ENCODE peak calls at places on chromosomes 2 and 18, in ten cellular contexts. O is A549, N is gastrocnemius medialis, B is H1, E is breast epithelium, W is tibial nerve, K is IMR-90, J is lower leg skin, V is heart left ventricle, G is uterus. T is an unnamed sample.

GRCh38 chr2:26982102-26982742 is 11.8 kb downstream of the MAPRE3 start:
- DNase-seq in O (peak; percentile 74), N (peak; percentile 91), B (no peak), E (peak; percentile 86), W (no peak), K (peak; percentile 36), J (peak; percentile 51), V (no peak), G (peak; percentile 76), T (no peak)

GRCh38 chr2:46365913-46366674 is 68.9 kb downstream of the EPAS1 start:
- DNase-seq in O (peak; percentile 22), N (no peak), B (no peak), E (no peak), W (no peak), K (peak; percentile 27), J (no peak), V (no peak), G (no peak), T (no peak)

GRCh38 chr2:39000552-39000951 is 110.9 kb downstream of the ARHGEF33 start:
- DNase-seq in O (no peak), N (no peak), B (no peak), E (no peak), W (no peak), K (no peak), J (no peak), V (no peak), G (no peak), T (no peak)

GRCh38 chr2:19857806-19858205 is 44.0 kb downstream of the TTC32 start:
- DNase-seq in O (no peak), N (no peak), B (no peak), E (no peak), W (no peak), K (no peak), J (no peak), V (no peak), G (no peak), T (no peak)

GRCh38 chr2:28348149-28348567 is 44.5 kb upstream of the FOSL2 start:
- DNase-seq in O (no peak), N (no peak), B (no peak), E (no peak), W (no peak), K (no peak), J (no peak), V (no peak), G (no peak), T (no peak)

GRCh38 chr18:31420032-31420431 is 27.5 kb upstream of the DSG3 start:
- DNase-seq in O (no peak), N (no peak), B (no peak), E (no peak), W (no peak), K (no peak), J (no peak), V (no peak), G (no peak), T (no peak)

GRCh38 chr2:160075171-160075570 is 12.8 kb upstream of the PLA2R1 start:
- DNase-seq in O (peak; percentile 13), N (no peak), B (no peak), E (no peak), W (peak; percentile 56), K (peak; percentile 33), J (peak; percentile 75), V (no peak), G (no peak), T (no peak)

GRCh38 chr18:24176727-24177416 is 38.0 kb downstream of the CABYR start:
- DNase-seq in O (peak; percentile 55), N (peak; percentile 40), B (peak; percentile 50), E (peak; percentile 55), W (peak; percentile 27), K (peak; percentile 56), J (peak; percentile 41), V (no peak), G (peak; percentile 67), T (no peak)

GRCh38 chr2:191638079-191638801 is 39.7 kb upstream of the NABP1 start:
- DNase-seq in O (no peak), N (no peak), B (no peak), E (no peak), W (no peak), K (no peak), J (no peak), V (no peak), G (no peak), T (no peak)

GRCh38 chr2:211836409-211836808 is 702.2 kb downstream of the ERBB4 start:
- DNase-seq in O (no peak), N (no peak), B (no peak), E (no peak), W (no peak), K (no peak), J (no peak), V (no peak), G (no peak), T (no peak)

GRCh38 chr2:201618744-201619654 is 24.3 kb downstream of the TMEM237 start:
- DNase-seq in O (no peak), N (no peak), B (no peak), E (no peak), W (peak; percentile 39), K (peak; percentile 50), J (peak; percentile 21), V (peak; percentile 90), G (peak; percentile 60), T (no peak)

GRCh38 chr18:22348521-22349316 is 69.0 kb downstream of the CTAGE1 start:
- DNase-seq in O (peak; percentile 18), N (no peak), B (peak; percentile 33), E (peak; percentile 67), W (no peak), K (peak; percentile 42), J (no peak), V (peak; percentile 87), G (peak; percentile 78), T (no peak)

DNA sequence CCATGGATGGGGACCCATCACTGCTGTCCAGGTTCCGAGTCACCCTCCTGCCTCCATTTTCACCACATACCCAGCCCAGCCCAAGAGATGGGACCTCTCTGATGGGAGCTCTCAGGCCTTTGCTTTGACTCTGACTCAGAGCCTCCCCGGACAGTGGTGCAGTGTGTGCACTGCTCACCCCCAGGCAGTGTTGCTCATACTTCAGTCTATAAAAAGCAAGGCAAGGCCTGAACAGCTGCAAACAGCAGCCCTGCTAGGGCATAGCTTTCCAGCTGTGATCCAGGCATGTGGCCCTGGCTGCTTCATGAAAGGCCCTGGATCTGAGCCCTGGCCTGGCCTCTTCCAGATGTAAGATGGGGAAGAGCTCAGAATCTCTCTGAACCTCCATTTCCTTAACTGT is 207.1 kb downstream of the ARL4C start:
- DNase-seq in O (peak; percentile 63), N (no peak), B (no peak), E (no peak), W (no peak), K (peak; percentile 88), J (peak; percentile 33), V (peak; percentile 62), G (no peak), T (no peak)
- TF ChIP-seq POLR2A in O (no peak), N (no peak), B (no peak), E (no peak), W (no peak), K (no peak), J (no peak), V (no peak), G (no peak), T (no peak)

DNA sequence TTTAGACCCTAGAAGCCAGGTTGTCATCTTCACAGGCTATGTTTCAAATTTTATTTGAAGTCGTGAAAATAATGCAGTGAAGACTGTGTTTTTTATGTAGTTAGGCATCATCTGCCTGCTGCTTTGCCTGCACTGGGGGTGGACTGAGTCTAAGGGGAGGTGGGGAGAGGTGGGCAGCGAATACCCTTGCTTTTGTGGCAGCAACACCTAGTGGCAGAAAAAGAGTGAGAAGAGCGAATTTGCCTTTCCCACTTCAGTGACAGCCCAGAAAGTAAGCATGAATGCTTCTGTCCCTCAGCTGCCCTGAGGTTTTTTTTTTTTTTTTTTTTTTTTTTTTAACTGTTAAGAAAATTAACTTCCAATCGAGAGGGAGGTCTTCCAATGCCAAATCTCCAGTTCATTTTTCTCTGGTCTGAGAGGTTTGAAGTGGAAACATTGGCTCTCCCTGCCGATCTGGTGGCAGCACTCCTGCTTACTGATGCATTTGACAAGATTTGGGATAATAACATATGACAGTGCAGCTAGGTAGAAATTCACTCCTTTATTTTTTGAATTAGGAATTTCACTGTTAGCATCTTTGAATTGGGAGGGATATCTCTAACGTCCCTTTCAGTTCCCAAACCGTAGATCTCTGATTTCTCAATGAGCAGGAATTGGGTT is 60.3 kb upstream of the LYPD6B start:
- DNase-seq in O (no peak), N (no peak), B (no peak), E (no peak), W (no peak), K (no peak), J (no peak), V (no peak), G (no peak), T (no peak)
- TF ChIP-seq CTCF in O (no peak), N (no peak), B (peak; percentile 47), E (no peak), W (no peak), K (no peak), J (no peak), V (no peak), G (no peak), T (no peak)

DNA sequence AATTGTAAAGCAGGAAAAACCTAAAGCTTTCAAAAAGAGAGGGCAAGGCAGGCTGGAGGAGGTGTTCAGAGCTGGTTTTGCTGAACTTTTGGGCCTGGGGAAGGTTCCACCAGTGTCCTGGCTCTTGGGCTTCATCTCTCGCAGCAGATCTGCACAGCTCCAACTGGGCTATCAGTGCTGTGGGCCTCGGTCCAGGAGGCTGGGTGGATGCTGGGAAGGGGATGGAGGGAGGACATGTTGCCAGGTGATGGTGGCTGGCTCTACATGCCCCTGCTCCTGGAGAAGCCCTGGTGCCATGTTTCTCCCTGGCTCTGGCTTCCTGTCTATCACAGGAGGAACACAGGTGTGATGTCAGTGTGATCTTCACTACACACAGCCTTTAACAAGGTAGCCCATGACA is 187.1 kb downstream of the SH3RF3 start:
- DNase-seq in O (no peak), N (no peak), B (no peak), E (no peak), W (no peak), K (no peak), J (no peak), V (peak; percentile 25), G (no peak), T (no peak)
- H3K4me3 ChIP-seq in O (no peak overlapping the region), N (no peak overlapping the region), B (no peak overlapping the region), E (no peak overlapping the region), W (no peak overlapping the region), K (no peak overlapping the region), J (no peak overlapping the region), V (no peak overlapping the region), G (no peak overlapping the region), T (no peak overlapping the region)

GRCh38 chr2:3168230-3168891 is 209.3 kb downstream of the EIPR1 start:
- DNase-seq in O (no peak), N (no peak), B (no peak), E (no peak), W (no peak), K (peak; percentile 63), J (peak; percentile 59), V (no peak), G (no peak), T (no peak)
- TF ChIP-seq POLR2A in O (no peak), N (no peak), B (no peak), E (no peak), W (no peak), K (no peak), J (no peak), V (no peak), G (no peak), T (no peak)

GRCh38 chr2:88450925-88451575 is 1.4 kb downstream of the FOXI3 start:
- DNase-seq in O (no peak), N (no peak), B (no peak), E (no peak), W (no peak), K (no peak), J (no peak), V (no peak), G (no peak), T (no peak)
- TF ChIP-seq CTCF in O (no peak), N (no peak), B (no peak), E (no peak), W (no peak), K (no peak), J (no peak), V (no peak), G (no peak), T (no peak)

T was measured in esophagus squamous epithelium.